ENCODE peak calls at places on chromosomes 5 and 9, in four cellular contexts. R, L, Y and A are unnamed samples.

GRCh38 chr9:132234501-132235045 is 72.7 kb downstream of the NTNG2 start:
- DNase-seq in R (no peak), Y (no peak), L (no peak), A (no peak)

GRCh38 chr5:161058751-161059150 is 206.7 kb upstream of the ATP10B start:
- DNase-seq in R (no peak), L (no peak), Y (no peak), A (no peak)

GRCh38 chr9:105062222-105062850 is 134.4 kb upstream of the ABCA1 start:
- DNase-seq in Y (no peak), L (no peak), R (no peak), A (no peak)

GRCh38 chr5:11319851-11320580 is 559.0 kb upstream of the DAP start:
- DNase-seq in Y (no peak), L (no peak), R (no peak), A (no peak)

GRCh38 chr9:124386201-124386600 is 29.0 kb downstream of the PSMB7 start:
- DNase-seq in Y (no peak), L (peak; percentile 44), R (no peak), A (no peak)

GRCh38 chr5:17890501-17890900 is 256.2 kb downstream of the TAF11L14 start:
- DNase-seq in L (no peak), R (no peak), Y (no peak), A (no peak)

GRCh38 chr5:31502506-31502905 is 29.4 kb downstream of the DROSHA start:
- DNase-seq in Y (no peak), L (no peak), R (no peak), A (no peak)

GRCh38 chr9:75548871-75549270 is 341.6 kb upstream of the PCSK5 start:
- DNase-seq in L (no peak), Y (no peak), R (no peak), A (no peak)

GRCh38 chr9:89632136-89633135 is 27.6 kb downstream of the GADD45G start:
- DNase-seq in Y (no peak), L (no peak), R (no peak), A (no peak)

GRCh38 chr5:17379188-17379951 is 118.7 kb upstream of the TAF11L2 start:
- DNase-seq in R (no peak), L (no peak), Y (no peak), A (no peak)

GRCh38 chr5:132747064-132747692 is at the start of gene CCNI2:
- DNase-seq in L (peak; percentile 80), R (peak; percentile 54), Y (peak; percentile 32), A (no peak)

GRCh38 chr9:71647094-71647591 is 121.2 kb downstream of the CEMIP2 start:
- DNase-seq in R (no peak), L (no peak), Y (peak; percentile 8), A (no peak)

GRCh38 chr5:150549735-150550134 is 41.8 kb downstream of the NDST1 start:
- DNase-seq in L (no peak), Y (no peak), R (no peak), A (no peak)

GRCh38 chr5:102834438-102834964 is 79.4 kb downstream of the PAM start:
- DNase-seq in R (no peak), L (no peak), Y (no peak), A (no peak)

GRCh38 chr5:145203193-145203592 is 631.9 kb downstream of the PRELID2 start:
- DNase-seq in L (no peak), Y (no peak), R (no peak), A (no peak)